ENCODE peak calls at places on chromosome 12, in four cellular contexts. S is endothelial cell of umbilical vein, N is fibroblast of lung, C is AG04450. J is an unnamed sample.

GRCh38 chr12:75784591-75784990 is 247.0 kb downstream of the PHLDA1 start:
- DNase-seq in S (peak; percentile 44), N (no peak), C (no peak), J (no peak)

GRCh38 chr12:58176296-58176869 is 235.0 kb downstream of the ATP23 start:
- DNase-seq in S (peak; percentile 14), N (peak; percentile 12), C (no peak), J (peak; percentile 50)

GRCh38 chr12:117587646-117588287 is 226.3 kb upstream of the NOS1 start:
- DNase-seq in S (peak; percentile 57), N (peak; percentile 8), C (no peak), J (peak; percentile 14)

GRCh38 chr12:82883396-82884360 is 197.0 kb downstream of the TMTC2 start:
- DNase-seq in S (no peak), N (no peak), C (no peak), J (no peak)

GRCh38 chr12:44873898-44874297 is 2.2 kb downstream of the NELL2 start:
- DNase-seq in S (no peak), N (peak; percentile 18), C (no peak), J (no peak)

GRCh38 chr12:64682572-64683277 is 72.4 kb downstream of the RASSF3 start:
- DNase-seq in S (peak; percentile 74), N (peak; percentile 99), C (peak; percentile 78), J (no peak)

GRCh38 chr12:118981285-118982201 is at the start of gene SRRM4:
- DNase-seq in S (no peak), N (no peak), C (no peak), J (no peak)

GRCh38 chr12:102299731-102300130 is 102.1 kb upstream of the PMCH start:
- DNase-seq in S (no peak), N (no peak), C (no peak), J (no peak)

GRCh38 chr12:122928891-122929538 is 33.1 kb upstream of the VPS37B start:
- DNase-seq in S (no peak), N (no peak), C (no peak), J (no peak)

GRCh38 chr12:48175613-48176416 is 7.6 kb upstream of the CCDC184 start:
- DNase-seq in S (no peak), N (peak; percentile 55), C (no peak), J (no peak)

GRCh38 chr12:124780752-124781685 is 82.6 kb downstream of the SCARB1 start:
- DNase-seq in S (no peak), N (no peak), C (no peak), J (no peak)

GRCh38 chr12:127559349-127560040 is 707.5 kb upstream of the TMEM132C start:
- DNase-seq in S (peak; percentile 1), N (peak; percentile 81), C (peak; percentile 70), J (peak; percentile 83)

GRCh38 chr12:92506460-92506859 is 196.3 kb upstream of the PLEKHG7 start:
- DNase-seq in S (peak; percentile 8), N (no peak), C (no peak), J (peak; percentile 33)

GRCh38 chr12:5043589-5044419 is at the start of gene KCNA5:
- DNase-seq in S (no peak), N (no peak), C (no peak), J (no peak)

GRCh38 chr12:17809206-17809605 is 280.8 kb downstream of the RERGL start:
- DNase-seq in S (no peak), N (no peak), C (no peak), J (no peak)

GRCh38 chr12:57579011-57579410 is 12.0 kb upstream of the PIP4K2C start:
- DNase-seq in S (no peak), N (no peak), C (no peak), J (no peak)

GRCh38 chr12:15996254-15996653 is 85.1 kb downstream of the DERA start:
- DNase-seq in S (peak; percentile 9), N (peak; percentile 19), C (no peak), J (no peak)

GRCh38 chr12:95858451-95859343 is at the start of gene SNRPF:
- DNase-seq in S (peak; percentile 98), N (peak; percentile 97), C (peak; percentile 93), J (peak; percentile 95)

GRCh38 chr12:26091837-26092236 is 33.0 kb downstream of the BHLHE41 start:
- DNase-seq in S (no peak), N (peak; percentile 27), C (no peak), J (no peak)

GRCh38 chr12:124030008-124030407 is 57.0 kb downstream of the ZNF664 start:
- DNase-seq in S (no peak), N (no peak), C (no peak), J (no peak)

GRCh38 chr12:16076553-16076952 is 165.4 kb downstream of the DERA start:
- DNase-seq in S (no peak), N (peak; percentile 12), C (no peak), J (peak; percentile 61)

GRCh38 chr12:64006211-64006610 is 161.7 kb downstream of the SRGAP1 start:
- DNase-seq in S (no peak), N (no peak), C (no peak), J (no peak)

GRCh38 chr12:71877335-71878121 is 38.0 kb downstream of the TBC1D15 start:
- DNase-seq in S (no peak), N (no peak), C (no peak), J (no peak)

GRCh38 chr12:113464852-113465719 is 6.6 kb downstream of the LHX5 start:
- DNase-seq in S (no peak), N (no peak), C (no peak), J (no peak)

DNA sequence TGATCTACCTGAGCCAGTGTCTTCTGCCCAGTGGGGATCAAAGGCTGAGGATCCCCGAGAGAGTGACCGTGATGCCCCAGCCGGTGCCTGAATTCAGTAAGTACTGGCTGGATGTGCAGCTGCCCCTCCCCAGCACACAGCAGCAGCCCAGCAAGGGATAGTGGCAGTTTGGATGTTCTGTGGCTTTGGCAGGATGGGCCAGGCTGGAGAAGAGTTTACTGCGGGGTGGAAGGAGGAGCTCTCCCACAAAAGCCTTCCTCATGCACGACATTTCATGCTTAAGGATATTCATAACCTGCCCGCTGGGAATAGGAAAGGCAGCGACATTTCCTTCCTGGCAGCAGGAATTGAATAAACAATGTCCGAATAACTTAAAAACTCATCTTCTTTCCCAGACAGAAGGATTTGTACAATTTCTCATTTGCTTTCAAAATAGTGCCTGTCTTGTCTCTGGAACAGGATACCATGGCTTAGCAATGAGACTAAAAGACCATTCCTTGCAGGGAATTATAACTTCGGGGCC is 135.6 kb upstream of the PRMT8 start:
- DNase-seq in S (no peak), N (no peak), C (no peak), J (no peak)
- H3K4me3 ChIP-seq in S (no peak overlapping the region), N (no peak overlapping the region), C (no peak overlapping the region), J (no peak overlapping the region)

DNA sequence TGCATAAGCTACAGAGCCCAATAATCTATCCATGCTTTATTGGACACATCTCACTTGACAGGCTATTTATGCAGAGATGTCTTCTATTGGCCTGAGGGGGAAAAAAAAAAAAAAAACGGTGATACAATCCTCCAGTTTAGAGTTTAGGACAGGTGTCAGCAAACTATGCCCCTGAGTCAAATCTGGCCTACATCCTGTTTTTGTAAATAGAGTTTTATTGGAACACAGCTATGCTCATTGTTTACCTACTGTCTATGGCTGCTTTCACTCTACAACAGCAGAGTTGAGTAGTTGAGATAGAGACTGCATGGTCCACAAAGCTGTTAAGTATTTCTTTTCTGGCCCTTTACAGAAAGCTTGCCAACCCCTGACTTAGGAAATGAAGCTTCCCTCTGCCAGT is 403.1 kb downstream of the C12orf75 start:
- DNase-seq in S (no peak), N (no peak), C (no peak), J (no peak)
- TF ChIP-seq CTCF in S (no peak), N (no peak), C (no peak), J (no peak)

GRCh38 chr12:40451661-40452060 is 226.9 kb downstream of the LRRK2 start:
- DNase-seq in S (no peak), N (no peak), C (no peak), J (no peak)
- H3K27me3 ChIP-seq in S (no peaks in the 10 kb centered on the region), N (no peaks in the 10 kb centered on the region), C (no peaks in the 10 kb centered on the region), J (no peaks in the 10 kb centered on the region)

DNA sequence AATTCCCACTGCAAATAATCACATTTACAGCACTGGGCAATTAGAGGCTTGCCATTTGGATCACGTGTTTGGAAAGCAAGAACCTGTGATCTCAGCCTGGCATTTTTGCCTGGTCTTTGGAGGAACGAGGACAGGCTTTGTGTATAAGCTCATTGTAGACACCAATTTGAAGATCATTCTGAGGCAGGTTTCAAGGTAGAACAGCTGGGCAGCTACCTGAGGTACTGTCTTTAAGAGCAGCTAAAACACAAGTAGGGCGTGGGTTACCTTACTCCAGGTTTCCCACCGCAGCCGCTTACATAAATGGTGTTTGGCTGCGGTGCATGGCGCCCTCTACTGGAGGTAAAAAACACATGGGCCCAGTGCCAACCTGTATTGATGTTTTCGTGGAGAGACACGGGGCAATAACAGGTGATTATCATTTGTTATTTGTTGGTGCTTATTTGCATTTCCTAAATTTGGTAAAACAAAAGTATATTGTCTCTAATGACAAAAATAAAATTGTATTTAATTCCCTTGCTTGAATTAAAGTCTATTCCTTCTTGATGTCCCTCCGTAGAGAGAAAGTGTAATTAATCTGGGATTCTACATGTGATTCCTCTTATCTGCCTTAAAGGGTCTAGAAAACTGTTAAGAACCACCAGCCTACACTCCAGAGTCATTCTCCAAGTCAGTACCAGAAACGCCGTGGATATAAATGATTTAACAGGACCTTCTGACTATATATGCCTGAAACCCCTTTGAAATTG is 69.7 kb downstream of the SVOP start:
- DNase-seq in S (peak; percentile 80), N (peak; percentile 63), C (peak; percentile 13), J (peak; percentile 70)
- H3K4me3 ChIP-seq in S (no peak overlapping the region), N (no peak overlapping the region), C (no peak overlapping the region), J (peak overlapping the region; percentile 18)

DNA sequence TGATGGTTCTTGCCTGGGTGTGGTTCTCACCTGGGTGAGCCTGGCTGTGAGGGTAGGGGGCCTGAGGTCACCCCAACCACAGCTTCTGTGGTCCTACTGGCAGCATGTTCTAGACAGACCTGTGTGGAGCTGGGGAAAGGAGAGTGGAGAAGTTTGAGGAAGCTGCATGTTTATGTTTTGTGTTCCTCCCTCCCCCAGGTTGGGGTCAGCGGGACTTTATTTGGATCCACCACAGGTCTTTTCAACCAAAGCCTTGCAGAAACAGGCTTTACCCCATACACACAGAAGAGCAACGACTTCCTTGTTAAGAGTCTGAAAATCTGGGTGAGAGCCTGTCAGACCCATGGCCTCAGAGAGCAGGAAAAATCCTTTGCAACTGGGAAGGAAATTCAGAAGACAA is 5.6 kb downstream of the CD9 start:
- DNase-seq in S (no peak), N (no peak), C (no peak), J (no peak)
- TF ChIP-seq CTCF in S (no peak), N (no peak), C (no peak), J (no peak)

GRCh38 chr12:65826513-65827171 is 2.4 kb downstream of the HMGA2 start:
- DNase-seq in S (peak; percentile 74), N (peak; percentile 82), C (no peak), J (peak; percentile 88)

GRCh38 chr12:65825573-65826512 is 1.6 kb downstream of the HMGA2 start:
- DNase-seq in S (peak; percentile 67), N (peak; percentile 57), C (no peak), J (no peak)

GRCh38 chr12:65823481-65824313 is 586 bp upstream of the HMGA2 start:
- DNase-seq in S (peak; percentile 60), N (peak; percentile 63), C (no peak), J (peak; percentile 45)

GRCh38 chr12:65824314-65824563 is at the start of gene HMGA2:
- DNase-seq in S (peak; percentile 83), N (peak; percentile 89), C (peak; percentile 36), J (no peak)

DNA sequence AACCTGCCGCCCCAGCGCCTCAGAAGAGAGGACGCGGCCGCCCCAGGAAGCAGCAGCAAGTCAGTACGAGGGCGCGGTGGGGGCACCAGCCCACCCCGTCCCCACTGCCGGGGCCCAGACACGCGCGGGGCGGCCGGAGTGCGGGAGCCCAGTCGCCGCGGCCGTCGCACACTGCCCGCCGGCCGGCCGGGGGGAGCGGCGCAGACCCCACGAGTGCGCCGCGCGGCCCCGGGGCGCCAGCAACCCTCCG is 965 bp downstream of the HMGA2 start:
- DNase-seq in S (no peak), N (no peak), C (no peak), J (no peak)
- H3K27me3 ChIP-seq in S (no peaks in the 10 kb centered on the region), N (no peaks in the 10 kb centered on the region), C (no peaks in the 10 kb centered on the region), J (no peaks in the 10 kb centered on the region)

GRCh38 chr12:62631531-62632520 is 165.2 kb downstream of the MON2 start:
- DNase-seq in S (peak; percentile 68), N (peak; percentile 73), C (peak; percentile 21), J (peak; percentile 50)
- H3K4me3 ChIP-seq in S (peak overlapping the region; percentile 47), N (peak overlapping the region; percentile 45), C (peak overlapping the region; percentile 62), J (peak overlapping the region; percentile 50)

J was measured in bronchial epithelial cell.